ENCODE peak calls at places on chromosomes 2 and 18, in ten cellular contexts. Z, P, X, Q, R, O, K, L, B and F are unnamed samples.

GRCh38 chr2:218128781-218129478 is 3.1 kb downstream of the CXCR2 start:
- DNase-seq in Z (no peak), P (no peak), X (no peak), Q (no peak), R (no peak), O (no peak), K (no peak), L (no peak), B (no peak), F (no peak)

GRCh38 chr2:215657844-215658243 is 222.0 kb upstream of the FN1 start:
- DNase-seq in Z (no peak), P (no peak), X (no peak), Q (no peak), R (no peak), O (no peak), K (no peak), L (no peak), B (no peak), F (peak; percentile 25)

GRCh38 chr2:98219152-98219551 is 127.1 kb upstream of the CNGA3 start:
- DNase-seq in Z (no peak), P (no peak), X (no peak), Q (no peak), R (no peak), O (no peak), K (no peak), L (no peak), B (no peak), F (no peak)

GRCh38 chr2:20430461-20431302 is 16.2 kb upstream of the RHOB start:
- DNase-seq in Z (no peak), P (no peak), X (no peak), Q (no peak), R (no peak), O (no peak), K (no peak), L (no peak), B (no peak), F (no peak)

GRCh38 chr18:79523221-79523737 is 127.5 kb downstream of the NFATC1 start:
- DNase-seq in Z (peak; percentile 83), P (no peak), X (peak; percentile 34), Q (no peak), R (no peak), O (no peak), K (no peak), L (no peak), B (no peak), F (no peak)

GRCh38 chr2:224841910-224842309 is 125.7 kb upstream of the CCDC195 start:
- DNase-seq in Z (no peak), P (no peak), X (no peak), Q (no peak), R (no peak), O (no peak), K (no peak), L (no peak), B (no peak), F (no peak)

GRCh38 chr2:97792416-97792815 is 79.0 kb downstream of the ZAP70 start:
- DNase-seq in Z (no peak), P (peak; percentile 61), X (no peak), Q (no peak), R (no peak), O (no peak), K (no peak), L (no peak), B (no peak), F (no peak)

GRCh38 chr2:194610297-194610696 is 1046.7 kb upstream of the SLC39A10 start:
- DNase-seq in Z (no peak), P (no peak), X (no peak), Q (no peak), R (no peak), O (no peak), K (no peak), L (no peak), B (no peak), F (no peak)

GRCh38 chr2:181785677-181786344 is 105.5 kb upstream of the NEUROD1 start:
- DNase-seq in Z (no peak), P (no peak), X (no peak), Q (no peak), R (no peak), O (no peak), K (no peak), L (no peak), B (no peak), F (no peak)

GRCh38 chr2:181787310-181788048 is 104.1 kb upstream of the ITPRID2 start:
- DNase-seq in Z (no peak), P (no peak), X (no peak), Q (no peak), R (no peak), O (no peak), K (no peak), L (no peak), B (no peak), F (no peak)

GRCh38 chr2:181784556-181784955 is 104.2 kb upstream of the NEUROD1 start:
- DNase-seq in Z (no peak), P (no peak), X (no peak), Q (no peak), R (peak; percentile 39), O (no peak), K (no peak), L (no peak), B (no peak), F (no peak)

GRCh38 chr2:181788883-181789555 is 102.5 kb upstream of the ITPRID2 start:
- DNase-seq in Z (no peak), P (no peak), X (no peak), Q (peak; percentile 36), R (no peak), O (no peak), K (no peak), L (no peak), B (no peak), F (no peak)

DNA sequence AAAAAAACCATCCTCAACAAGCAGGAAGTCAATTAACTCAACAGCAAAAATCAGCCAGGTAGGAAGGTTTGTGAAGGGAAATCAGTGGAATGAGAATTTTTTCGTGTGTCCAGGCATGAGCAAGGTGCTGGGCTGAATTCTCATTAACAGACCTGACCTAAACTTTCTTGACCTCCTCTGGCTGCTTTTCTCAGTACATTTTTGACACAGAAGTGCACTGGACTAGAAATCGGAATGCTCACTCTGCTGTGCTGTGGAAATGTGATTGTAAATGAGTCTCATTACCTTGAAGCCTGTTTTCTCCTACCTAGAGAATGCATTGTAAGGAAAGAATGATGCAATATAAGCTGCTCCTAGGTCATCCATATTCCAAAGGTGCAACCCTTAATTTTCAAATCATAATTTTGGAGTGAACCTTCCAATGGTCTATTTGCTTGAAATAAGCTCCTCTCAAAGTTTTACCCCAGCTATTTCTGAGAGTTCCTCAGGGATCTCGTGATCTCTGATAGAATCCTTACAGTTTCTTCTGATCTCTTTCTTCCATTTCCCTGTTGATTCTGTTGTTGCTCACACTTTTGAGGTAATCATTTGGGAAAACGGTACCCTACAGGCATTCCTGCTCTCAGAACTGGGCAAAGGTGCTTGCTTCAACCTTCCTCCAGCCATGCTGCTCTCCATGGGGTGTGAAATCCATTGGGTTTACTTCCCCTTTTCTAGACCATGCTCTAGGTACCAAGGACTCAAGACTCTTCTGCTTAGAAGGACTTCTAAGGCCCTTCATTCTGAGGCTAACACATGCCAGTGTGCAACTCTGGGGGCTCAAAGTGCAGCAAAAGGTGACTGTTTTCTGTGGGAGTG is 104.9 kb upstream of the ITPRID2 start:
- DNase-seq in Z (no peak), P (no peak), X (no peak), Q (no peak), R (no peak), O (no peak), K (no peak), L (no peak), B (no peak), F (no peak)
- H3K4me1 ChIP-seq in Z (no peaks in the 10 kb centered on the region), P (no peaks in the 10 kb centered on the region), X (no peaks in the 10 kb centered on the region), Q (peaks cover 13% of the 10 kb centered on the region), R (peaks cover 71% of the 10 kb centered on the region), O (no peaks in the 10 kb centered on the region), K (peaks cover 49% of the 10 kb centered on the region), L (no peaks in the 10 kb centered on the region), B (no peaks in the 10 kb centered on the region), F (no peaks in the 10 kb centered on the region)

DNA sequence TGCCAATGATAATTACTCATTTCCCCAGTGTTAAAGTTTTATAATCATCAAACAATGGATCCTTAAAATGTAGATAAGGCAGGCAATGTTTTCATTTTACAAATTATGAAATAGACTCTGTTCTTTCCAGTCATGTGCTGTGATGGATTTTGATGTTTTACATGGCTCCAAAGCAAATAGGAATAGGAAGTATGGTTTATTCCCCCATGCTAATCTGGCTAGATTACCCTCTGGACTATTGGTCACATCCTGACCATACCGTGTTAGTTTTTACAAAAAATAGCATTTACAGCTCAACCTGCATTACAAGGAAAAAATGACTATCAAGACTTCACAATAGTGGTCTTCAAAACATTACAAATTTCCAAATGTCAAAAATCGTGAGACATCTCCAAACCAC is 1941.0 kb upstream of the CELF4 start:
- DNase-seq in Z (no peak), P (no peak), X (no peak), Q (no peak), R (no peak), O (no peak), K (no peak), L (no peak), B (no peak), F (no peak)
- H3K4me1 ChIP-seq in Z (no peaks in the 10 kb centered on the region), P (no peaks in the 10 kb centered on the region), X (no peaks in the 10 kb centered on the region), Q (no peaks in the 10 kb centered on the region), R (no peaks in the 10 kb centered on the region), O (no peaks in the 10 kb centered on the region), K (no peaks in the 10 kb centered on the region), L (no peaks in the 10 kb centered on the region), B (no peaks in the 10 kb centered on the region), F (no peaks in the 10 kb centered on the region)

DNA sequence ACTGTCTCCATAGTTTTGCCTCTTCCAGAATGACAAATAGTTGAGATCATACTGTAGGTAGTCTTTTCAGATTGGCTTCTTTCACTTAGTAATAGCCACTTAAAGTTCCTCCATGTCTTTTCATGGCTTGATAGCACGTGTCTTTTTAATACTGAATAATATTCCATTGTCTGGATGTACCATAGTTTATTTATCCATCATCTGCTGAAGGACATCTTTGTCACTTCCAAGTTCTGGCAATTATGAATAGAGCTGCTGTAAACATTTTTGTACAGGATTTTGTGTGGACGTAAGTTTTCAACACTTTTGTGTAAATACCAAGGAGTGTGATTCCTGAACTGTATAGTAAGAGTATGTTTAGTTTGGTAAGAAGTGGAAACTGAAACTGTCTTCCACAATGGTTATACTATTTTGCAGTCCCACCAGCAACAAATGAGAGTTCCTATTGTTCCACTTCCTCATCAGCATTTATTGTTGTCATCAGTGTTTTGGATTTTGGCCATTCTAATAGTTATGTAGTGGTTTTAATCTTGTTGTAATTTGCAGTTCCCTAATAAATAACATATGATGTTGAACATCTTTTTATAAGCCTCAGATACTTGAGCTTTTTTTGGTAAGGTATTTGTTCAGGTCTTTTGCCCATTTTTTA is 18.9 kb downstream of the LTBP1 start:
- DNase-seq in Z (no peak), P (no peak), X (no peak), Q (no peak), R (no peak), O (no peak), K (no peak), L (no peak), B (no peak), F (no peak)
- H3K4me1 ChIP-seq in Z (no peaks in the 10 kb centered on the region), P (no peaks in the 10 kb centered on the region), X (no peaks in the 10 kb centered on the region), Q (no peaks in the 10 kb centered on the region), R (no peaks in the 10 kb centered on the region), O (peaks cover 19% of the 10 kb centered on the region), K (no peaks in the 10 kb centered on the region), L (peaks cover 14% of the 10 kb centered on the region), B (no peaks in the 10 kb centered on the region), F (no peaks in the 10 kb centered on the region)

GRCh38 chr2:129320288-129320687 is 659.2 kb upstream of the RAB6C start:
- DNase-seq in Z (no peak), P (no peak), X (no peak), Q (no peak), R (no peak), O (no peak), K (no peak), L (no peak), B (no peak), F (no peak)

GRCh38 chr2:129319422-129319717 is 660.1 kb upstream of the RAB6C start:
- DNase-seq in Z (no peak), P (no peak), X (no peak), Q (no peak), R (no peak), O (no peak), K (no peak), L (no peak), B (no peak), F (no peak)

GRCh38 chr2:129314120-129314519 is 665.3 kb upstream of the RAB6C start:
- DNase-seq in Z (no peak), P (peak; percentile 37), X (no peak), Q (no peak), R (no peak), O (no peak), K (no peak), L (no peak), B (no peak), F (no peak)

GRCh38 chr2:129324349-129324748 is 655.1 kb upstream of the RAB6C start:
- DNase-seq in Z (no peak), P (no peak), X (no peak), Q (no peak), R (no peak), O (no peak), K (no peak), L (no peak), B (no peak), F (no peak)

GRCh38 chr2:129318581-129319421 is 660.7 kb upstream of the RAB6C start:
- DNase-seq in Z (no peak), P (peak; percentile 70), X (no peak), Q (no peak), R (no peak), O (no peak), K (no peak), L (no peak), B (no peak), F (no peak)
- H3K4me1 ChIP-seq in Z (no peaks in the 10 kb centered on the region), P (no peaks in the 10 kb centered on the region), X (no peaks in the 10 kb centered on the region), Q (no peaks in the 10 kb centered on the region), R (no peaks in the 10 kb centered on the region), O (no peaks in the 10 kb centered on the region), K (no peaks in the 10 kb centered on the region), L (no peaks in the 10 kb centered on the region), B (no peaks in the 10 kb centered on the region), F (no peaks in the 10 kb centered on the region)